ENCODE peak calls at places on chromosomes 16 and 17, in five cellular contexts. A is SIG-M5, L is T-helper 1 cell, P is neural progenitor cell, J is ureter. W is an unnamed sample.

GRCh38 chr17:51120357-51120738 is 320 bp downstream of the SPAG9 start:
- DNase-seq in A (no peak), L (peak; percentile 44), P (no peak), J (no peak), W (peak; percentile 30)

GRCh38 chr17:10105513-10106001 is 92.8 kb downstream of the GAS7 start:
- DNase-seq in A (no peak), L (no peak), P (no peak), J (no peak), W (no peak)

GRCh38 chr16:55046513-55046912 is 115.8 kb downstream of the IRX5 start:
- DNase-seq in A (no peak), L (no peak), P (no peak), J (no peak), W (no peak)

GRCh38 chr16:59632266-59632855 is 898.2 kb upstream of the GOT2 start:
- DNase-seq in A (no peak), L (no peak), P (no peak), J (no peak), W (no peak)

GRCh38 chr17:65074778-65075250 is 18.3 kb upstream of the GNA13 start:
- DNase-seq in A (no peak), L (no peak), P (no peak), J (peak; percentile 73), W (no peak)

GRCh38 chr16:71214771-71215381 is 15.6 kb downstream of the HYDIN start:
- DNase-seq in A (no peak), L (no peak), P (no peak), J (no peak), W (no peak)

GRCh38 chr17:69175812-69176517 is 34.3 kb upstream of the ABCA6 start:
- DNase-seq in A (peak; percentile 28), L (no peak), P (no peak), J (no peak), W (no peak)

GRCh38 chr17:60439501-60439900 is 17.2 kb downstream of the CHCT1 start:
- DNase-seq in A (no peak), L (no peak), P (no peak), J (no peak), W (no peak)

GRCh38 chr17:31842416-31843381 is 16.3 kb downstream of the COPRS start:
- DNase-seq in A (no peak), L (peak; percentile 42), P (peak; percentile 88), J (peak; percentile 74), W (peak; percentile 66)

GRCh38 chr16:88733630-88734360 is 27.5 kb downstream of the CTU2 start:
- DNase-seq in A (no peak), L (no peak), P (no peak), J (no peak), W (no peak)

GRCh38 chr17:9456265-9456664 is 119.4 kb downstream of the STX8 start:
- DNase-seq in A (no peak), L (no peak), P (no peak), J (no peak), W (no peak)

GRCh38 chr17:77436058-77436442 is 295.3 kb downstream of the SEC14L1 start:
- DNase-seq in A (no peak), L (no peak), P (peak; percentile 77), J (no peak), W (no peak)

GRCh38 chr16:89765292-89765810 is 44.0 kb downstream of the ZNF276 start:
- DNase-seq in A (no peak), L (no peak), P (no peak), J (no peak), W (no peak)

GRCh38 chr16:5455110-5455509 is 357.5 kb upstream of the EEF2KMT start:
- DNase-seq in A (no peak), L (no peak), P (no peak), J (no peak), W (no peak)

GRCh38 chr17:73562896-73563295 is 81.3 kb downstream of the SDK2 start:
- DNase-seq in A (no peak), L (no peak), P (no peak), J (no peak), W (no peak)

GRCh38 chr16:86022381-86022960 is 123.5 kb downstream of the IRF8 start:
- DNase-seq in A (no peak), L (no peak), P (no peak), J (no peak), W (no peak)

GRCh38 chr17:73480740-73481139 is 163.5 kb downstream of the SDK2 start:
- DNase-seq in A (no peak), L (no peak), P (no peak), J (no peak), W (no peak)

GRCh38 chr16:66028505-66029216 is 337.8 kb upstream of the CDH5 start:
- DNase-seq in A (no peak), L (no peak), P (no peak), J (no peak), W (no peak)

GRCh38 chr16:86531641-86532525 is 21.6 kb downstream of the FOXF1 start:
- DNase-seq in A (no peak), L (no peak), P (no peak), J (no peak), W (no peak)

GRCh38 chr16:22646948-22647556 is 136.4 kb downstream of the NPIPB5 start:
- DNase-seq in A (no peak), L (no peak), P (no peak), J (no peak), W (no peak)

GRCh38 chr16:66873685-66874055 is 6.6 kb upstream of the PDP2 start:
- DNase-seq in A (no peak), L (no peak), P (no peak), J (no peak), W (no peak)

GRCh38 chr17:74728033-74728701 is 8.9 kb upstream of the RAB37 start:
- DNase-seq in A (no peak), L (no peak), P (no peak), J (no peak), W (no peak)

GRCh38 chr17:57048096-57048495 is 37.0 kb upstream of the AKAP1 start:
- DNase-seq in A (no peak), L (no peak), P (no peak), J (no peak), W (no peak)

GRCh38 chr16:57062329-57062728 is 30.1 kb upstream of the CPNE2 start:
- DNase-seq in A (no peak), L (no peak), P (no peak), J (no peak), W (no peak)

GRCh38 chr16:82580293-82580900 is 46.4 kb upstream of the CDH13 start:
- DNase-seq in A (no peak), L (no peak), P (peak; percentile 46), J (no peak), W (no peak)

GRCh38 chr17:59487161-59487873 is 78.1 kb upstream of the DHX40 start:
- DNase-seq in A (no peak), L (no peak), P (no peak), J (no peak), W (no peak)

GRCh38 chr17:29619251-29619650 is 3.5 kb downstream of the CORO6 start:
- DNase-seq in A (no peak), L (no peak), P (peak; percentile 57), J (no peak), W (no peak)

GRCh38 chr17:58032691-58033415 is 25.8 kb upstream of the SRSF1 start:
- DNase-seq in A (no peak), L (no peak), P (peak; percentile 57), J (no peak), W (no peak)

GRCh38 chr17:56786989-56787482 is 46.7 kb downstream of the C17orf67 start:
- DNase-seq in A (peak; percentile 99), L (no peak), P (no peak), J (peak; percentile 53), W (no peak)

GRCh38 chr17:28368306-28368831 is 1.7 kb downstream of the VTN start:
- DNase-seq in A (no peak), L (no peak), P (no peak), J (no peak), W (no peak)

GRCh38 chr17:65123757-65124675 is 13.2 kb upstream of the RGS9 start:
- DNase-seq in A (no peak), L (no peak), P (no peak), J (no peak), W (no peak)

GRCh38 chr16:3874242-3874641 is 6.3 kb downstream of the CREBBP start:
- DNase-seq in A (no peak), L (no peak), P (no peak), J (no peak), W (no peak)

GRCh38 chr17:10270258-10270657 is 71.9 kb upstream of the GAS7 start:
- DNase-seq in A (no peak), L (no peak), P (no peak), J (no peak), W (no peak)

GRCh38 chr17:45009676-45010467 is 41.6 kb downstream of the DCAKD start:
- DNase-seq in A (no peak), L (no peak), P (no peak), J (no peak), W (no peak)

GRCh38 chr17:29358421-29358820 is 31.7 kb upstream of the TAOK1 start:
- DNase-seq in A (no peak), L (no peak), P (no peak), J (no peak), W (no peak)

GRCh38 chr17:7775058-7775457 is 57.5 kb downstream of the DNAH2 start:
- DNase-seq in A (no peak), L (no peak), P (no peak), J (no peak), W (no peak)

GRCh38 chr17:57356153-57356721 is 99.9 kb downstream of the MSI2 start:
- DNase-seq in A (no peak), L (no peak), P (no peak), J (no peak), W (no peak)